ENCODE peak calls at places on chromosomes 1 and 21, in six cellular contexts. U is uterus, D is fibroblast of pulmonary artery, B is A673, Z is kidney, A is MM.1S. F is an unnamed sample.

GRCh38 chr1:40650075-40650474 is 15.4 kb downstream of the RIMS3 start:
- DNase-seq in A (no peak), U (no peak), D (peak; percentile 49), Z (no peak), B (no peak), F (peak; percentile 58)

GRCh38 chr1:209457618-209458017 is 125.9 kb upstream of the CAMK1G start:
- DNase-seq in U (no peak), Z (no peak), B (no peak), A (no peak), D (no peak), F (no peak)

GRCh38 chr21:23016617-23017016 is 2018.4 kb downstream of the NCAM2 start:
- DNase-seq in Z (no peak), U (no peak), B (peak; percentile 52), D (no peak), A (peak; percentile 38), F (no peak)

GRCh38 chr1:165129568-165130164 is 226.8 kb downstream of the LMX1A start:
- DNase-seq in D (peak; percentile 42), B (peak; percentile 81), U (no peak), Z (peak; percentile 76), A (peak; percentile 94), F (peak; percentile 43)

GRCh38 chr1:106907795-106908194 is 148.7 kb upstream of the PRMT6 start:
- DNase-seq in Z (no peak), B (no peak), D (no peak), A (peak; percentile 42), U (no peak), F (peak; percentile 22)

GRCh38 chr21:34513109-34513675 is 1.2 kb upstream of the KCNE1 start:
- DNase-seq in A (no peak), Z (no peak), U (no peak), D (peak; percentile 68), B (no peak), F (no peak)

GRCh38 chr1:25468037-25468436 is 37.3 kb downstream of the MACO1 start:
- DNase-seq in A (no peak), B (no peak), Z (no peak), U (no peak), D (peak; percentile 84), F (no peak)

GRCh38 chr1:1292851-1293250 is 12.6 kb downstream of the SCNN1D start:
- DNase-seq in Z (no peak), B (no peak), U (no peak), A (no peak), D (no peak), F (no peak)

GRCh38 chr1:114235956-114236355 is 82.3 kb upstream of the SYT6 start:
- DNase-seq in D (no peak), A (no peak), Z (no peak), U (no peak), B (no peak), F (no peak)

DNA sequence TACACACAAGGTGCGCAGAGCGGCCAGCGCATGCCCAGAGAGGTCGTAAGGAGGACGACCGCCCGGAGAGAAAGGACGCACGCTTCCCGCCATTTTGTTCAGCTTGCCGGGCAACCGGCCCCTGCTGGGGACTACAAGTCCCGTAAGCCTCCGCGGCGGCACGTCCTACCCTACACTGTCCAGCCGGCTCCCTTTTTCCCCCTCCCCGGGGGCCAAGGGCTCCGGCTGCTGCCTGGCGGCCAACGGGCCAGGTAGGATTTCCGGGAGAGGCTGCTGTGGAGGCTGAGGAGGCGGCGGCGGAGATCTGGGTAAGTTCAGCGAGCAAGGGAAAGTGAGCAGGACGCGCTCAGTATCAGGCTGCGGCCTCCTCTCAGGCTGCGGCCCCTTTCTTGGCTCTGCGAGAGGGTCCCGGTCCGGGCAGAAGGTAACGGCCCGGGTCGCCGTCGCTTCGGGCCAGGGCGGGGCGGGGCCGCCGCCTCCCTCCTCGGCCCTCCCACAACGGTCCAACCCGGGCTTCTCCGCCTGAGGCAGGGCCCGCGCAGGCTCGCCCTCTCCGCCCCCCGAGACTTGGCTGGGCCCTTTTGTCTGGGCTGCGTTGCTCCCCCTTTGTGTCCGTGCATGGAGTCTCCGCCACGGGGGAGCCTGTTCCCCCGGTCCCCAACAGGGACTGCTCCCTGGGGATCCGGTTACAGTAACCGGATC is at the start of gene PHACTR4:
- DNase-seq in U (peak; percentile 90), D (peak; percentile 94), B (peak; percentile 93), A (peak; percentile 95), Z (peak; percentile 97), F (peak; percentile 94)
- TF ChIP-seq CTCF in U (no peak), D (no peak), B (no peak), A (no peak), Z (no peak), F (no peak)

GRCh38 chr1:12153181-12153785 is 13.5 kb upstream of the TNFRSF1B start:
- DNase-seq in D (peak; percentile 64), Z (no peak), U (no peak), B (no peak), A (no peak), F (no peak)

GRCh38 chr1:12157366-12158231 is 9.2 kb upstream of the TNFRSF1B start:
- DNase-seq in U (no peak), B (no peak), A (no peak), Z (no peak), D (no peak), F (peak; percentile 56)

GRCh38 chr1:12152106-12152891 is 14.5 kb upstream of the TNFRSF1B start:
- DNase-seq in A (no peak), U (no peak), Z (no peak), B (no peak), D (no peak), F (peak; percentile 76)

GRCh38 chr1:12158362-12159092 is 8.3 kb upstream of the TNFRSF1B start:
- DNase-seq in B (no peak), D (no peak), Z (peak; percentile 62), A (no peak), U (no peak), F (no peak)

GRCh38 chr1:12155328-12155727 is 11.5 kb upstream of the TNFRSF1B start:
- DNase-seq in A (no peak), U (no peak), D (no peak), Z (no peak), B (no peak), F (no peak)
- TF ChIP-seq CTCF in A (no peak), U (no peak), D (no peak), Z (no peak), B (no peak), F (no peak)

GRCh38 chr1:199460933-199461332 is 566.6 kb upstream of the NR5A2 start:
- DNase-seq in U (no peak), A (peak; percentile 55), Z (no peak), B (peak; percentile 41), D (peak; percentile 24), F (no peak)
- TF ChIP-seq CTCF in U (no peak), A (no peak), Z (no peak), B (no peak), D (peak; percentile 16), F (no peak)

DNA sequence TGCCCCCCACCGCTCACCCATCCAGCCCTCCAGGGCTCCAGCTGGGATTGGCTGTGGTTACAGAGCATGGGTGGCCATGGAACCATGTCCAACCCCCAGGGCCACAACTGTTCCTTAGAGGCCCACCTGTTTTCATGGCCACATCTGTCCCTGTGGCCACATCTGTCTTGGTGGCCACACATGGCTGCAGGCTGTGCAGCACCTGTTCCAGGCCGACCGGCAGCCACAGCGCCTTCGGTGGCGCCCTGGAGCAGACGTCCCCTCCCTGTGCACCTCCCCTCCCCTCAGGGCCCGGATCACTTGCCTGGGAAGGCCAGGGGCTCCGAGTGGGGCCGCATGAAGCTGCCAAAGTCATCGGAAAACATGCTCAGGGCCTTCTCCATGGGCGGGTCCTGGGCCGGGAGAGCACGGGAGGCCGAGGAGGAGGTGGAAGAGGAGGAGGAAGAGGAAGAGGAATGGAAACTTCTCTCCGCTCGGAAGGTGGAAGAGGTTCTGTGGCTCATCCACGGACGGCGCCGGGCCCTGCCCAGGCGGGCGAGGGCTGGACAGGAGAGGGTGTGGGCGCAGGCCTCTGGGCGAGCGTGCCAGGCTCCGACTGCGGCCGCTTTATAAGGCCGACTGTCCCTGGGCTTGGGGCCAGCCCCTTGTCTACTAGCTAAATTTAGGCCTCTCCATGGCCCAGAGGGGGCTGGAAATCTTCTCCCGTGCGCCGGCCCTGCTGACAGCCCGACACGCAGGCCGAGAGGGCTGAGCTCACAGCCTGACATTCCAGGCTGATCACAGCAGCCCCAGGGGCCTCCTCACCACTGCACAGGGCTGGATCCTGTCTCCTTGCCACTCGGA is at the start of gene HSPB7:
- DNase-seq in D (peak; percentile 80), B (no peak), Z (peak; percentile 93), U (peak; percentile 94), A (no peak), F (peak; percentile 63)
- TF ChIP-seq CTCF in D (no peak), B (no peak), Z (no peak), U (peak; percentile 17), A (no peak), F (peak; percentile 2)

DNA sequence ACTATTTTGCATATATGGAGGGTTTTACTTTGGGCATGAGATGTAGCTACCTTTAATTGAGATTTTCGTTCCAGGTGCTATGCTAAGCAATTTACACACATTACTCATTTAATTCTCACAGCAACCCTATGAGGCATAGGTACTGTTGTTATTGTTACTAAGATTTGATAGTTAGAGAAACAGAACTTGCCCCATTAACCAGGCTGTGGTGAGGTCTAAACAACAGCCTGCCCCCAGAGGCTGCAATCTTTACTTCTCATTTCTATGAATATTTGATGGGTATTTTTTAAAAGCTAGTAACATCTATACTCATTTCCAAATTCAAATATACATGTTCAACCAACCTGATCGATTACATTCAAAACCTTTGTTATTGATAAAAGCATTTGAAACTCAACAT is 155.6 kb downstream of the GALNT2 start:
- DNase-seq in Z (no peak), D (peak; percentile 37), A (no peak), U (no peak), B (no peak), F (no peak)
- TF ChIP-seq CTCF in Z (no peak), D (peak; percentile 44), A (peak; percentile 22), U (no peak), B (peak; percentile 33), F (no peak)

GRCh38 chr1:236623371-236624166 is 19.3 kb upstream of the HEATR1 start:
- DNase-seq in D (peak; percentile 37), A (no peak), Z (no peak), B (peak; percentile 77), U (no peak), F (no peak)

GRCh38 chr1:236622407-236622806 is 18.1 kb upstream of the HEATR1 start:
- DNase-seq in U (no peak), A (no peak), B (no peak), Z (no peak), D (no peak), F (no peak)

DNA sequence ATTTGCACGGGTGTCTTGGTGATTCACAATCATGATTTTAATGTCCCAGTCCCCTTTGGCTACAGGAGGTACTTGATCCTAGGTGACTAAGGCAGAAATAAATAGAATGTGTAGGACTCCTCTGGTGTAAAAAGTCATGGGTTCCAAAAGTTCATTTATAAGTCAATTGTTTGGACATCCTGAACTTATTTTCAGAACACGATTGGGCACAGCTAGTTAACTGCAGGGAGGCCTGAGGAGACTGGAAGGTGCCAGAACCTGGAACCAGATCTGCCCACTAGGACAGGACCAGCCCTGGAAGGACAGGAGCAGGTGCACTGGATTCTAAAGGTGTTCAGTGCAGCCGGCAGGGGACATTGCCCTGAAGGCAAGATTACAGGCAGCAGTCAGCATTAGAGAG is 23.4 kb upstream of the HEATR1 start:
- DNase-seq in B (no peak), A (no peak), U (no peak), Z (no peak), D (no peak), F (no peak)
- TF ChIP-seq CTCF in B (no peak), A (no peak), U (no peak), Z (no peak), D (no peak), F (no peak)

DNA sequence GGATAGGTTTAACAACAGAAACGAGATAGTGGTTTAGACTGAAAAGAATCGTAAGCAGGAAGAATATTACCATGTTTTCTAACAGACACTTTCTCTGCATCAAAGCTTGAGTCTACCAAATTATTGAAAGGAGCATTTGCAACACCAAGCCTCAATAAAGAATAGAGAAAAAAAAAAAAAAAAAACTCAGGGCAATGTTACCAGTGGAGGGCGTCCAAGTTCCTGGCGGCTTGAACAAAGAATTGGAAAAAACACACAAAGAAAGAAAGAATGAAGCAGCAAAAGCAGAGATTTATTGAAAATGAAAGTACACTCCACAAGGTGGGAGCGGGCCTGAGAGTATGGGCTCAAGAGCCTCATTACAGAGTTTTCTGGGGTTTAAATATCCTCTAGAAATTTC is 686.5 kb upstream of the ADGRL2 start:
- DNase-seq in B (peak; percentile 44), U (no peak), D (no peak), Z (no peak), A (no peak), F (no peak)
- TF ChIP-seq CTCF in B (peak; percentile 63), U (no peak), D (no peak), Z (no peak), A (peak; percentile 4), F (no peak)